ENCODE peak calls at places on chromosomes 11 and 22, in nine cellular contexts. K is endothelial cell; R is GM19239; O is neural crest cell; T is DND-41; Q is T-cell; N is activated T-cell treated with anti-CD3 and anti-CD28 coated beads, Interleukin-2, amount 50 U/mL, for 48 hours; B is GM04503; S is T1000. X is an unnamed sample.

GRCh38 chr11:113311536-113311935 is 2.8 kb upstream of the TTC12 start:
- DNase-seq in O (no peak), K (no peak), T (no peak), R (no peak), S (no peak), B (no peak), Q (no peak), N (no peak), X (no peak)

GRCh38 chr11:12278766-12279671 is 98.4 kb upstream of the PARVA start:
- DNase-seq in N (peak; percentile 14), O (no peak), S (no peak), B (no peak), K (no peak), Q (no peak), R (no peak), T (no peak), X (no peak)

GRCh38 chr11:35227551-35228341 is 88.8 kb downstream of the CD44 start:
- DNase-seq in N (no peak), R (no peak), B (no peak), O (no peak), T (no peak), Q (no peak), K (no peak), S (no peak), X (no peak)

GRCh38 chr11:88231894-88232482 is 56.7 kb upstream of the RAB38 start:
- DNase-seq in T (peak; percentile 17), K (peak; percentile 41), Q (peak; percentile 2), N (peak; percentile 22), S (no peak), B (no peak), O (no peak), R (peak; percentile 33), X (peak; percentile 55)

GRCh38 chr11:135004495-135004894 is 592.5 kb upstream of the B3GAT1 start:
- DNase-seq in B (no peak), N (no peak), T (no peak), Q (no peak), S (no peak), O (no peak), R (no peak), K (no peak), X (no peak)

GRCh38 chr11:113242767-113243397 is 71.5 kb upstream of the TTC12 start:
- DNase-seq in N (no peak), T (no peak), R (no peak), K (peak; percentile 24), B (peak; percentile 31), S (no peak), Q (no peak), O (no peak), X (no peak)

GRCh38 chr22:32005453-32005852 is 37.6 kb upstream of the SLC5A1 start:
- DNase-seq in T (no peak), N (no peak), B (peak; percentile 12), O (no peak), K (no peak), R (no peak), Q (no peak), S (no peak), X (no peak)

GRCh38 chr22:41687901-41688364 is 734 bp downstream of the SNU13 start:
- DNase-seq in T (peak; percentile 47), S (no peak), R (no peak), B (no peak), N (peak; percentile 49), K (peak; percentile 26), O (no peak), Q (no peak), X (no peak)

GRCh38 chr22:40512426-40513136 is 123.9 kb downstream of the MRTFA start:
- DNase-seq in B (peak; percentile 100), Q (no peak), O (no peak), K (no peak), N (no peak), R (no peak), S (peak; percentile 64), T (no peak), X (no peak)

GRCh38 chr22:31346255-31346732 is at the start of gene PATZ1:
- DNase-seq in N (no peak), Q (peak; percentile 91), B (no peak), K (peak; percentile 73), O (peak; percentile 68), R (peak; percentile 81), S (peak; percentile 49), T (peak; percentile 93), X (peak; percentile 89)

GRCh38 chr11:72807021-72807693 is 7.1 kb upstream of the ATG16L2 start:
- DNase-seq in B (no peak), T (no peak), N (no peak), K (no peak), S (no peak), O (no peak), R (no peak), Q (no peak), X (no peak)

GRCh38 chr11:130325691-130326090 is 11.0 kb upstream of the ZBTB44 start:
- DNase-seq in T (no peak), R (no peak), K (no peak), S (no peak), O (no peak), N (no peak), B (no peak), Q (no peak), X (no peak)

GRCh38 chr22:42752912-42753311 is 32.2 kb upstream of the A4GALT start:
- DNase-seq in O (no peak), S (no peak), N (no peak), R (no peak), B (no peak), Q (no peak), T (no peak), K (no peak), X (peak; percentile 33)

GRCh38 chr11:130314184-130314748 is 451 bp downstream of the ZBTB44 start:
- DNase-seq in N (peak; percentile 80), S (peak; percentile 40), T (no peak), K (peak; percentile 63), R (peak; percentile 36), O (peak; percentile 36), Q (peak; percentile 40), B (no peak), X (peak; percentile 12)

GRCh38 chr11:47971501-47971900 is 8.9 kb upstream of the PTPRJ start:
- DNase-seq in N (no peak), S (no peak), T (no peak), Q (no peak), B (no peak), R (no peak), K (no peak), O (no peak), X (no peak)

GRCh38 chr22:39234867-39235687 is 9.7 kb downstream of the PDGFB start:
- DNase-seq in Q (no peak), S (no peak), B (no peak), N (no peak), O (no peak), K (no peak), R (no peak), T (no peak), X (no peak)

GRCh38 chr22:24554316-24555159 is at the start of gene GUCD1:
- DNase-seq in N (peak; percentile 58), T (peak; percentile 50), O (peak; percentile 18), B (no peak), K (no peak), Q (peak; percentile 7), S (no peak), R (peak; percentile 25), X (peak; percentile 24)

GRCh38 chr11:93528757-93529639 is 14.2 kb downstream of the SMCO4 start:
- DNase-seq in K (no peak), R (no peak), S (no peak), B (no peak), T (no peak), N (no peak), O (no peak), Q (no peak), X (peak; percentile 73)

GRCh38 chr11:107496011-107496410 is 38.4 kb upstream of the CWF19L2 start:
- DNase-seq in R (no peak), K (no peak), T (no peak), O (no peak), S (no peak), N (no peak), Q (no peak), B (peak; percentile 64), X (no peak)

GRCh38 chr11:62770778-62771143 is 435 bp upstream of the TAF6L start:
- DNase-seq in N (peak; percentile 58), S (no peak), O (peak; percentile 29), R (peak; percentile 18), B (no peak), T (no peak), Q (no peak), K (peak; percentile 33), X (no peak)

GRCh38 chr22:50014655-50015401 is 2.3 kb upstream of the IL17REL start:
- DNase-seq in O (no peak), R (no peak), S (no peak), T (no peak), N (peak; percentile 45), Q (no peak), K (peak; percentile 5), B (no peak), X (no peak)

GRCh38 chr11:117862019-117862725 is 14.3 kb downstream of the FXYD6 start:
- DNase-seq in K (no peak), N (peak; percentile 7), B (no peak), S (no peak), T (no peak), O (no peak), R (no peak), Q (no peak), X (no peak)

GRCh38 chr11:12318791-12319733 is 58.3 kb upstream of the PARVA start:
- DNase-seq in B (peak; percentile 84), N (no peak), Q (no peak), T (peak; percentile 61), K (no peak), O (no peak), R (no peak), S (no peak), X (peak; percentile 96)

GRCh38 chr11:6609502-6610015 is 2.5 kb downstream of the TAF10 start:
- DNase-seq in B (no peak), R (no peak), S (no peak), K (no peak), Q (no peak), O (no peak), N (peak; percentile 12), T (no peak), X (no peak)

GRCh38 chr11:95516786-95517185 is 272.8 kb downstream of the FAM76B start:
- DNase-seq in T (no peak), N (no peak), O (no peak), K (no peak), B (no peak), Q (no peak), R (no peak), S (no peak), X (no peak)